ENCODE peak calls at places on chromosomes 7 and 10, in nine cellular contexts. J is HCT116, T is HepG2, W is sigmoid colon, C is right lobe of liver, B is adrenal gland, N is testis, D is Peyer's patch, S is A549. F is an unnamed sample.

GRCh38 chr10:102231357-102232318 is 5.5 kb downstream of the ELOVL3 start:
- DNase-seq in J (peak; percentile 40), B (peak; percentile 40), C (peak; percentile 74), N (peak; percentile 58), T (peak; percentile 38), S (peak; percentile 94), W (no peak), D (peak; percentile 76), F (peak; percentile 71)

GRCh38 chr7:12942599-12942998 is 255.2 kb downstream of the ARL4A start:
- DNase-seq in N (no peak), C (no peak), D (no peak), J (no peak), T (peak; percentile 92), B (no peak), W (no peak), S (no peak), F (no peak)

GRCh38 chr10:108452483-108453060 is 1288.1 kb upstream of the SORCS1 start:
- DNase-seq in S (no peak), W (no peak), C (no peak), J (no peak), B (no peak), T (no peak), N (no peak), D (no peak), F (no peak)

GRCh38 chr7:70542750-70543376 is 589.1 kb upstream of the GALNT17 start:
- DNase-seq in D (no peak), S (no peak), N (no peak), W (no peak), B (no peak), C (no peak), J (no peak), T (no peak), F (no peak)

GRCh38 chr7:116717137-116717536 is 45.1 kb downstream of the MET start:
- DNase-seq in T (no peak), J (no peak), D (no peak), S (no peak), B (no peak), N (no peak), W (no peak), C (no peak), F (no peak)

GRCh38 chr7:36387437-36388345 is 2.0 kb upstream of the ANLN start:
- DNase-seq in S (peak; percentile 31), C (no peak), N (no peak), T (no peak), J (peak; percentile 48), W (no peak), B (no peak), D (no peak), F (no peak)

GRCh38 chr7:13702261-13702660 is 287.2 kb downstream of the ETV1 start:
- DNase-seq in N (no peak), T (no peak), D (no peak), C (no peak), J (no peak), S (no peak), W (no peak), B (no peak), F (no peak)

GRCh38 chr7:97064972-97065587 is 40.4 kb upstream of the DLX5 start:
- DNase-seq in N (peak; percentile 34), T (peak; percentile 36), B (peak; percentile 18), S (peak; percentile 37), D (no peak), C (no peak), J (peak; percentile 34), W (no peak), F (peak; percentile 32)

GRCh38 chr10:133335238-133336122 is 1.2 kb downstream of the CALY start:
- DNase-seq in N (peak; percentile 82), S (peak; percentile 63), T (no peak), C (no peak), W (no peak), B (no peak), D (peak; percentile 65), J (no peak), F (peak; percentile 70)

GRCh38 chr7:139582130-139582650 is 58.7 kb downstream of the CLEC2L start:
- DNase-seq in B (no peak), J (no peak), W (no peak), T (no peak), D (no peak), S (no peak), C (no peak), N (no peak), F (no peak)

GRCh38 chr7:154857240-154857639 is 145.7 kb downstream of the PAXIP1 start:
- DNase-seq in S (no peak), N (no peak), W (peak; percentile 15), B (no peak), D (no peak), T (no peak), C (no peak), J (no peak), F (no peak)

GRCh38 chr10:46545861-46546590 is 10.4 kb downstream of the GPRIN2 start:
- DNase-seq in W (peak; percentile 63), S (peak; percentile 32), D (peak; percentile 51), C (peak; percentile 17), N (peak; percentile 13), J (no peak), T (no peak), B (peak; percentile 9), F (no peak)

GRCh38 chr7:2191026-2191425 is 41.7 kb downstream of the MAD1L1 start:
- DNase-seq in B (no peak), N (no peak), S (no peak), W (no peak), J (no peak), T (no peak), D (no peak), C (no peak), F (no peak)

DNA sequence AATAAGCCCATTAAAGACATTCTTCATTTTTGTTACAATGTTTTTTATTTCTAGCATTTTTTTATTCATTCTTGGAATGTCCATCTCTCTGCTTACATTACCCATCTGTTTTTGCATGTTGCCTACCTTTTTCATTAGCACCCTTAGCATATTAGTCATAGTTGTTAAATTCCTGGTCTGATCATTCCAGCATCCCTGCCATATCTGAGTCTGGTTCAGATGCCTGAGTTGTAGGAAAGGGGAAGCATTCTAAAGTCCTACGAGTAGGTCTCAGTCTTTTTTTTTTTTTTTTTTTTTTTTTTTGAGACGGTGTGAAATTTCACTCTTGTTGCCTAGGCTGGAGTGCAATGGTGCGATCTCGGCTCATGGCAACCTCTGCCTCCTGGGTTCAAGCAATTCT is 19.7 kb upstream of the NRF1 start:
- DNase-seq in T (no peak), J (no peak), N (no peak), C (no peak), S (no peak), W (no peak), D (no peak), B (no peak), F (no peak)
- TF ChIP-seq POLR2A in T (no peak), J (no peak), N (no peak), C (no peak), S (no peak), W (no peak), D (no peak), B (no peak), F (no peak)

DNA sequence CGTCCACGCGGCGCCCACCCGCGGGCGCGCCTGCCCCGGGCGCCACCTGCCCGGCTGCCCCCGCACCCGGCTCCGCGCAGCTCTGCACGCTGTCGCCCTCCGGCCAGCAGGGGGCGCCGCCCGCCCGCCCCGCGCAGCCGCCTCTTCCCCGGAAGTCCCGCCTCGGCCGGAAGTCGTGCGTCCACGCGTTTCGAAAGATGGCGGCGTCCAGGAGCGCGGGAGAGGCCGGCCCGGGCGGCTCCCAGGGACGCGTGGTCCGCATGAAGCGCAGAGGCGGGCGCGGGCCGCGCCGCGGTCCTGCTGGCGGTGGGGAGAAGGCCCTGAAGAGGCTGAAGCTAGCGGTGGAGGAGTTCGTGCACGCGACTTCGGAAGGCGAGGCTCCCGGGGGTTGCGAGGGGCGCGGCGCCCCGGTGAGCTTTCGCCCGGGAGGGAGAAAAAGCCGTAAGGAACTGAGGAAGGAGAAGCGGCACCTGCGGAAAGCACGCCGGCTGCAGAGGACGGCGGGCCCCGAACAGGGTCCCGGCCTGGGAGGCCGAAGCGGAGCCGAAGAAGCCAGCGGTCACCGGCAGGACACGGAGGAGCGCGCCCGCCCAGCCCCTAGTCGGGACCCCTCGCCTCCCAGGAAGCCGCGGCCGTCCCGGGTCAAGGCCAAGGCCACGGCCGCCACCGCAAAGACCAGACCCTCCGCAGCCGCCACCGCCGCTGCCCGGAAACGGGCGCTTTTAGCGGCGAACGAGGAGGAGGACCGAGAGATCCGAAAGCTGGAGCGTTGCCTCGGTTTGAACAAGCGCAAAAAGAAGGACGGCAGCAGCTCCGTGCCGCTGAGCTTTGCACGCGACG is at the start of gene NOM1:
- DNase-seq in B (peak; percentile 92), J (peak; percentile 56), T (peak; percentile 66), D (peak; percentile 93), W (peak; percentile 90), N (peak; percentile 90), C (peak; percentile 91), S (peak; percentile 80), F (peak; percentile 92)
- TF ChIP-seq POLR2A in B (peak; percentile 46), J (peak; percentile 59), T (peak; percentile 74), D (peak; percentile 17), W (peak; percentile 24), N (no peak), C (peak; percentile 65), S (peak; percentile 69), F (peak; percentile 70)

DNA sequence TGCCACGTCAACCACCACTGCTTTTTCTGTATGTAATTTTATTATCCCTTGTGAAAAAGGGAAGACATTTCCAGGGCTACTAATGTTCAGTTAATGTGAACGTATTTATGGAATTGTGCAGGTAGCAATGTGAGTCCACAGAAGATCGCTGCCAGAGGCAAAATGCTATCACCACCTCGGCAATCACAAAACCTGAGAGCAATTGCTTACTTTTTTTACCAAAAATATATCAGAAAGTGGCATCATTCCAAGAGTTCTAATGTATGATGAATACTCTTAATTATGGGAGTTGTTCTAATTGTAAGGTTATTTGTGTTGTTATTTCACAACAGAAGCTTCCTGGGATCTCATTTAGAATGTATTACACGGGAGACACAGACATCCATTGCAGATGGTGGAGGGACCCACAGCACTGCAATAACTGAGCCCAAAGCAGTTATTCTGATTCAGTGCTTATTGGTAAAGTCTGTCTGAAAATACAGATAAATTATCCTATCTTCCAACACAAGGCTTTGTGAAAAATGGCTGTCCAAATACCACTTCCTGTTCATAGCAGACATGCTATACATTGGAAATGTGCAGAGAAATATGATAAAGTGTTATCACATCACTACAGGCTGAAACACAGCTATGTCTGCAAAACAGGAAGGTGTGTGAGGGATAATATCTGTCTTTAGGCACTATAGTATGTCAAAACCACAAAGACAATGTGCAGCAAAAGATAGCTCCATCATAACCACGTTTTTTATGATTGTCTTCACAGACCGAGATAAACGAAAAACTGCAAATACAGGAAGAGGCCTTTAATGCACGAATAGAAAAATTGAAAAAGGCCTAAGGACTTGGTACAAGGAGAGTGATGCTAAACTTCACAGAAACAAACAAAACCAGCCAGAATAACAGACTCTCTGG is 102.7 kb downstream of the CABCOCO1 start:
- DNase-seq in B (no peak), D (no peak), W (no peak), T (no peak), S (no peak), C (no peak), J (no peak), N (no peak), F (peak; percentile 98)
- TF ChIP-seq POLR2A in B (no peak), D (no peak), W (no peak), T (no peak), S (no peak), C (no peak), J (no peak), N (no peak), F (peak; percentile 44)

DNA sequence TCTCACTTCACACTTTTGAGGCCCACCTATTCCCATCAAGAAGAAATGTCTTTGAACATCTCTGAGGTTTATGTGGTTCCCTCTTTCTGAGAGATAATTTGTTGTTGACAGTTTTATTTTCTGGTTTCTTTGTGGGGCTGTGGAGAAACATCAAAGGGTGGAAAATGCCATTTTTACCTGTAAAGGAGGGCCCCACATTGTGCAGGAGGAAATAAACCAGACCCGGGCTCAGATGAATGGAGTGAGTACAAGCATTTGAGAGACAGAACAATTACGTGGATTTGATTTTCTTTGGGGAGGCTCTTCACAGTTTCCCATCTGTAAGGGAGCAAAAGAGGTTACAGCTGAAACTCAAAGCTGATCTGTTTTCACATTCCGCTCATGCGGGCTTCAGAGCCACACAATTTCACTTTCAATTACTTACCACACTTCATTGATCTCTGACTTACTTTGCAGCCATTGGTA is 29.8 kb downstream of the ITPRIP start:
- DNase-seq in D (no peak), J (no peak), N (no peak), T (no peak), C (no peak), B (no peak), S (no peak), W (peak; percentile 29), F (no peak)
- TF ChIP-seq POLR2A in D (no peak), J (no peak), N (no peak), T (no peak), C (no peak), B (no peak), S (no peak), W (no peak), F (no peak)

F was measured in erythroblast.